ENCODE peak calls at places on chromosomes 1 and 21, in five cellular contexts. One of them, this sample, is unnamed. For H3K4me1, the result is how much of the 10 kb centered on the place peaks cover.

GRCh38 chr1:902023-902422 is 21.7 kb upstream of the SAMD11 start:
- DNase-seq in fibroblast of lung: no peak
- DNase-seq in left lung: no peak
- DNase-seq in uterus: no peak
- DNase-seq in IMR-90: no peak
- DNase-seq in this sample: no peak

GRCh38 chr1:22508329-22508728 is 55.0 kb upstream of the EPHA8 start:
- DNase-seq in fibroblast of lung: no peak
- DNase-seq in left lung: no peak
- DNase-seq in uterus: no peak
- DNase-seq in IMR-90: peak
- DNase-seq in this sample: no peak

GRCh38 chr1:226603030-226603960 is 54.7 kb downstream of the STUM start:
- DNase-seq in fibroblast of lung: peak
- DNase-seq in left lung: no peak
- DNase-seq in uterus: peak
- DNase-seq in IMR-90: peak
- DNase-seq in this sample: no peak

GRCh38 chr1:47395433-47395832 is 20.7 kb upstream of the FOXE3 start:
- DNase-seq in fibroblast of lung: no peak
- DNase-seq in left lung: no peak
- DNase-seq in uterus: no peak
- DNase-seq in IMR-90: no peak
- DNase-seq in this sample: no peak

GRCh38 chr1:17617787-17618557 is 78.5 kb downstream of the ARHGEF10L start:
- DNase-seq in fibroblast of lung: peak
- DNase-seq in left lung: peak
- DNase-seq in uterus: peak
- DNase-seq in IMR-90: peak
- DNase-seq in this sample: peak

GRCh38 chr1:19621274-19621950 is 22.7 kb upstream of the NBL1 start:
- DNase-seq in fibroblast of lung: no peak
- DNase-seq in left lung: no peak
- DNase-seq in uterus: no peak
- DNase-seq in IMR-90: no peak
- DNase-seq in this sample: no peak

GRCh38 chr1:231460614-231461013 is 38.5 kb upstream of the EGLN1 start:
- DNase-seq in fibroblast of lung: peak
- DNase-seq in left lung: no peak
- DNase-seq in uterus: no peak
- DNase-seq in IMR-90: no peak
- DNase-seq in this sample: no peak

GRCh38 chr21:26849428-26850115 is 4.4 kb upstream of the ADAMTS1 start:
- DNase-seq in fibroblast of lung: peak
- DNase-seq in left lung: no peak
- DNase-seq in uterus: no peak
- DNase-seq in IMR-90: peak
- DNase-seq in this sample: no peak

GRCh38 chr1:5140136-5140535 is 485.7 kb downstream of the AJAP1 start:
- DNase-seq in fibroblast of lung: no peak
- DNase-seq in left lung: no peak
- DNase-seq in uterus: no peak
- DNase-seq in IMR-90: no peak
- DNase-seq in this sample: no peak

GRCh38 chr1:21569820-21570527 is 60.8 kb downstream of the ALPL start:
- DNase-seq in fibroblast of lung: no peak
- DNase-seq in left lung: no peak
- DNase-seq in uterus: no peak
- DNase-seq in IMR-90: no peak
- DNase-seq in this sample: no peak

GRCh38 chr1:110786802-110787327 is 86.1 kb upstream of the CD53 start:
- DNase-seq in fibroblast of lung: no peak
- DNase-seq in left lung: no peak
- DNase-seq in uterus: no peak
- DNase-seq in IMR-90: no peak
- DNase-seq in this sample: no peak

GRCh38 chr1:40712997-40713396 is 21.5 kb downstream of the NFYC start:
- DNase-seq in fibroblast of lung: no peak
- DNase-seq in left lung: no peak
- DNase-seq in uterus: no peak
- DNase-seq in IMR-90: no peak
- DNase-seq in this sample: no peak
- H3K4me1 ChIP-seq in fibroblast of lung: under half
- H3K4me1 ChIP-seq in left lung: half or more
- H3K4me1 ChIP-seq in uterus: under half
- H3K4me1 ChIP-seq in IMR-90: under half
- H3K4me1 ChIP-seq in this sample: half or more

DNA sequence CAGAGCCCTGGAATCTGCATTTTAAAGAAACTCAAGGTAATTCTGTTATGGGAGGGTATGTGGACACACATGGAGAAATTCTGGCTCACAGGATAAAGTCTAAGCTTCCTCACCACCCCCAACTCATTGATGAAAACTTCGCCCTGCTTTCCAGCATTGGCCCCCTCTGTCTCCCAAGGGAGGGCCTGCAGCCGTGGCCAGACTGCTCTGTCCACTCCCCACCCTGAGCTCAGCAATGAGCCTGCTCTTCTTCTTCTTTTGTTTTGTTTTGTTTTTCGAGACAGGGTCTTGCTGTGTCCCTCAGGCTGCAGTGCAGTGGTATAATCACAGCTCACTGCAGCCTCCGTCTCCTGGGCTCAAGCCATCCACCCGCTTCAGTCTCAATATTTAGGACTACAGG is 136.8 kb upstream of the EDN2 start:
- DNase-seq in fibroblast of lung: no peak
- DNase-seq in left lung: no peak
- DNase-seq in uterus: no peak
- DNase-seq in IMR-90: no peak
- DNase-seq in this sample: no peak
- H3K4me1 ChIP-seq in fibroblast of lung: under half
- H3K4me1 ChIP-seq in left lung: under half
- H3K4me1 ChIP-seq in uterus: under half
- H3K4me1 ChIP-seq in IMR-90: under half
- H3K4me1 ChIP-seq in this sample: under half

GRCh38 chr1:38025664-38026063 is 13.1 kb downstream of the UTP11 start:
- DNase-seq in fibroblast of lung: no peak
- DNase-seq in left lung: no peak
- DNase-seq in uterus: no peak
- DNase-seq in IMR-90: no peak
- DNase-seq in this sample: no peak

GRCh38 chr1:38026592-38027200 is 14.2 kb downstream of the UTP11 start:
- DNase-seq in fibroblast of lung: peak
- DNase-seq in left lung: peak
- DNase-seq in uterus: no peak
- DNase-seq in IMR-90: peak
- DNase-seq in this sample: peak

GRCh38 chr1:38022810-38023209 is 10.3 kb downstream of the UTP11 start:
- DNase-seq in fibroblast of lung: no peak
- DNase-seq in left lung: no peak
- DNase-seq in uterus: no peak
- DNase-seq in IMR-90: no peak
- DNase-seq in this sample: no peak

GRCh38 chr1:38027201-38028104 is 14.9 kb downstream of the UTP11 start:
- DNase-seq in fibroblast of lung: no peak
- DNase-seq in left lung: peak
- DNase-seq in uterus: no peak
- DNase-seq in IMR-90: no peak
- DNase-seq in this sample: peak

DNA sequence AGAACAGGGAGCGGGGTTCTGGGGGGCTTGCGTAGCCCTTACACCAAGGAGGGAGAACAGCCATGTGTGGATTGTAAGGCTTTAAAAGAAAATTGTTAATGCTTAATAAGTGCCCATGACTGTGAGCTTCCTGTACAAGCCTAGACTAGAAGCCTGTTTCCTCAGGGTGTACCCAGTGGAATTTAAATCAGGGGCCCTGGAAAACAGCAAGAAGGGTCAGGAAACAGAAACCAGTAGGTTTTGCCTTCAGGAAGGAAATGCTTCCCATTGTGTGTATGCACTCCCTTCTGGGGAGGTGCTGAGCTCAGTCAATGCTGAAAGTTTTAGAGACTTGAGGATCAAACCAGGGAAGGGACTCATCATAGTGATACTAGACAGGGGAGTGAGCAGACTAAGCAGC is 12.7 kb downstream of the UTP11 start:
- DNase-seq in fibroblast of lung: no peak
- DNase-seq in left lung: no peak
- DNase-seq in uterus: no peak
- DNase-seq in IMR-90: no peak
- DNase-seq in this sample: no peak
- H3K4me1 ChIP-seq in fibroblast of lung: under half
- H3K4me1 ChIP-seq in left lung: under half
- H3K4me1 ChIP-seq in uterus: under half
- H3K4me1 ChIP-seq in IMR-90: under half
- H3K4me1 ChIP-seq in this sample: under half

DNA sequence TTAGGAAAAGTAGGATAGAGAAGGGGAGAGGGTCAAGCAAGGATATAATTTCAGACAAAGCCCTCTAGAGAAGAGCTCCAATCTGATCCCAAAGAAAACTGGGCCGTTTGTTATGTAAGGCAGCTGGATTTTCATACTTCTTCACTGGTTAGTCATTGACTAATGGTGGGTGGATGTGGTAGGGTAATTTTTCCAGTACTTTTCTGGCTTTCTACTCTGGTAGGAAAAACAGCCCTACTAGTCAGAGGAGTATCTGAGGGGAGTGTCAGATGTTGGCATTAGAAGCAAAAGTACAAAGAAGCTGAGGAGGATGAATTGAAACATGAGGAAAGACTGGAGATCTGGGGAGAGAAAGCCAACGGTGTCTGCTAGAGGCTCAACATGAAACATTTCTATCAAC is 145.3 kb downstream of the TNFSF18 start:
- DNase-seq in fibroblast of lung: peak
- DNase-seq in left lung: no peak
- DNase-seq in uterus: no peak
- DNase-seq in IMR-90: peak
- DNase-seq in this sample: no peak
- H3K4me1 ChIP-seq in fibroblast of lung: under half
- H3K4me1 ChIP-seq in left lung: under half
- H3K4me1 ChIP-seq in uterus: under half
- H3K4me1 ChIP-seq in IMR-90: under half
- H3K4me1 ChIP-seq in this sample: under half

GRCh38 chr1:36166938-36167910 is 11.3 kb downstream of the MAP7D1 start:
- DNase-seq in fibroblast of lung: peak
- DNase-seq in left lung: no peak
- DNase-seq in uterus: no peak
- DNase-seq in IMR-90: peak
- DNase-seq in this sample: no peak

GRCh38 chr1:36166136-36166535 is 10.2 kb downstream of the MAP7D1 start:
- DNase-seq in fibroblast of lung: no peak
- DNase-seq in left lung: no peak
- DNase-seq in uterus: no peak
- DNase-seq in IMR-90: no peak
- DNase-seq in this sample: no peak

GRCh38 chr1:36164399-36164798 is 8.4 kb downstream of the MAP7D1 start:
- DNase-seq in fibroblast of lung: no peak
- DNase-seq in left lung: no peak
- DNase-seq in uterus: no peak
- DNase-seq in IMR-90: no peak
- DNase-seq in this sample: no peak

GRCh38 chr1:36163426-36163825 is 7.5 kb downstream of the MAP7D1 start:
- DNase-seq in fibroblast of lung: no peak
- DNase-seq in left lung: no peak
- DNase-seq in uterus: no peak
- DNase-seq in IMR-90: no peak
- DNase-seq in this sample: no peak

DNA sequence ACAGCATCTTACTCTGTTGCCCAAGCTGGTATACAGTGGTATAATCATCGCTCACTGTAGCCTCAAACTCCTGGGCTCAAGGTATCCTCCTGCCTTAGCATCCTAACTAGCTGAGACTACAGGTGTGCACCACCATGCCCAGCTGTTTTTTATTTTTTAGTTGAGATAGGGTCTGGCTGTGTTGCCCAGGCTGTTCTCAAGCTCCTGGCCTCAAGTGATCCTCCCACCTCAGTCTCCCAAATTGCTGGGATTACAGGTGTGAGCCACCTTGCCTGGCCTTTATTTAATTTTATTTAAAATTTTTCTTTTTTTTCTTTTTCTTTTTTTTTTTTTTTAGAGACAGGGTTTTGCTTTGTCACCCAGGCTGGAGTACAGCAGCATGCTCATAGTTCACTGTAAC is 9.2 kb downstream of the MAP7D1 start:
- DNase-seq in fibroblast of lung: no peak
- DNase-seq in left lung: no peak
- DNase-seq in uterus: no peak
- DNase-seq in IMR-90: no peak
- DNase-seq in this sample: no peak
- H3K4me1 ChIP-seq in fibroblast of lung: under half
- H3K4me1 ChIP-seq in left lung: half or more
- H3K4me1 ChIP-seq in uterus: under half
- H3K4me1 ChIP-seq in IMR-90: under half
- H3K4me1 ChIP-seq in this sample: half or more

DNA sequence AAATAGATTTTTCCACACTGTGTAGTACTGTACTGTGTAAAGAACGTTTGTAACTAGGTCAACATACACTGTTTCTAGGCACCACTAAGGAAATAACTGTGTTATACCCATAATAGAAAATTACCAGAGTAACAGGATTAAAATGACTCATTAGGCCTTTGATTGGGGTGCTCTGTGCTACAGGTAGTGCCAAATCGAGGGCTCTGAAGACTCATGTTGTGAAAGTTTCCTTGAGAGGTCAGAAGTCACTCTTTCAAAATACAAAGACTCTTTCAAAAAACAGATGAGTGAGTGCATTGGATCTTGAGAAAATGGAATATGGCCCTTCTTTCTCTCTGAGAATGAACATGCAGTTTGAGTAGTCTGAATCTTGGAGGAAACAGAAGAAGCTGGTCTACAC is 143.0 kb downstream of the MRPL39 start:
- DNase-seq in fibroblast of lung: no peak
- DNase-seq in left lung: no peak
- DNase-seq in uterus: no peak
- DNase-seq in IMR-90: no peak
- DNase-seq in this sample: no peak
- H3K4me1 ChIP-seq in fibroblast of lung: under half
- H3K4me1 ChIP-seq in left lung: under half
- H3K4me1 ChIP-seq in uterus: under half
- H3K4me1 ChIP-seq in IMR-90: under half
- H3K4me1 ChIP-seq in this sample: under half